ENCODE peak calls at places on chromosomes 16 and 17, in four cellular contexts. One of them, this sample, is unnamed.

GRCh38 chr17:72587773-72588511 is 467.1 kb downstream of the SOX9 start:
- DNase-seq in K562: no peak
- DNase-seq in GM12891: no peak
- DNase-seq in GM12878: no peak
- DNase-seq in this sample: peak

GRCh38 chr17:79065105-79065670 is 9.4 kb upstream of the ENGASE start:
- DNase-seq in K562: peak
- DNase-seq in GM12891: no peak
- DNase-seq in GM12878: no peak
- DNase-seq in this sample: peak

GRCh38 chr16:4115209-4115940 is 867 bp downstream of the ADCY9 start:
- DNase-seq in K562: peak
- DNase-seq in GM12891: peak
- DNase-seq in GM12878: no peak
- DNase-seq in this sample: peak

GRCh38 chr17:8223356-8224063 is 13.1 kb upstream of the AURKB start:
- DNase-seq in K562: peak
- DNase-seq in GM12891: no peak
- DNase-seq in GM12878: no peak
- DNase-seq in this sample: peak

GRCh38 chr16:53632526-53632925 is 71.1 kb downstream of the RPGRIP1L start:
- DNase-seq in K562: no peak
- DNase-seq in GM12891: no peak
- DNase-seq in GM12878: no peak
- DNase-seq in this sample: no peak

GRCh38 chr17:29043539-29044165 is 711 bp downstream of the PIPOX start:
- DNase-seq in K562: no peak
- DNase-seq in GM12891: no peak
- DNase-seq in GM12878: no peak
- DNase-seq in this sample: no peak

GRCh38 chr17:10286324-10286723 is 86.5 kb downstream of the MYH13 start:
- DNase-seq in K562: no peak
- DNase-seq in GM12891: no peak
- DNase-seq in GM12878: no peak
- DNase-seq in this sample: no peak

GRCh38 chr16:19086322-19087199 is 19.1 kb downstream of the COQ7 start:
- DNase-seq in K562: peak
- DNase-seq in GM12891: peak
- DNase-seq in GM12878: peak
- DNase-seq in this sample: peak

GRCh38 chr17:68200689-68201424 is 47.0 kb upstream of the AMZ2 start:
- DNase-seq in K562: peak
- DNase-seq in GM12891: peak
- DNase-seq in GM12878: no peak
- DNase-seq in this sample: peak

GRCh38 chr17:32627233-32628008 is 140.6 kb downstream of the CDK5R1 start:
- DNase-seq in K562: no peak
- DNase-seq in GM12891: no peak
- DNase-seq in GM12878: no peak
- DNase-seq in this sample: no peak

GRCh38 chr17:67212716-67213417 is 32.1 kb downstream of the HELZ start:
- DNase-seq in K562: no peak
- DNase-seq in GM12891: no peak
- DNase-seq in GM12878: no peak
- DNase-seq in this sample: peak

GRCh38 chr17:5419356-5419958 is at the start of gene NUP88:
- DNase-seq in K562: peak
- DNase-seq in GM12891: peak
- DNase-seq in GM12878: peak
- DNase-seq in this sample: peak

GRCh38 chr17:5418858-5419355 is 555 bp downstream of the NUP88 start:
- DNase-seq in K562: no peak
- DNase-seq in GM12891: peak
- DNase-seq in GM12878: peak
- DNase-seq in this sample: peak

GRCh38 chr17:5422505-5422904 is 2.5 kb downstream of the RPAIN start:
- DNase-seq in K562: no peak
- DNase-seq in GM12891: no peak
- DNase-seq in GM12878: no peak
- DNase-seq in this sample: no peak

GRCh38 chr17:5416886-5417285 is 2.6 kb downstream of the NUP88 start:
- DNase-seq in K562: no peak
- DNase-seq in GM12891: no peak
- DNase-seq in GM12878: no peak
- DNase-seq in this sample: no peak

DNA sequence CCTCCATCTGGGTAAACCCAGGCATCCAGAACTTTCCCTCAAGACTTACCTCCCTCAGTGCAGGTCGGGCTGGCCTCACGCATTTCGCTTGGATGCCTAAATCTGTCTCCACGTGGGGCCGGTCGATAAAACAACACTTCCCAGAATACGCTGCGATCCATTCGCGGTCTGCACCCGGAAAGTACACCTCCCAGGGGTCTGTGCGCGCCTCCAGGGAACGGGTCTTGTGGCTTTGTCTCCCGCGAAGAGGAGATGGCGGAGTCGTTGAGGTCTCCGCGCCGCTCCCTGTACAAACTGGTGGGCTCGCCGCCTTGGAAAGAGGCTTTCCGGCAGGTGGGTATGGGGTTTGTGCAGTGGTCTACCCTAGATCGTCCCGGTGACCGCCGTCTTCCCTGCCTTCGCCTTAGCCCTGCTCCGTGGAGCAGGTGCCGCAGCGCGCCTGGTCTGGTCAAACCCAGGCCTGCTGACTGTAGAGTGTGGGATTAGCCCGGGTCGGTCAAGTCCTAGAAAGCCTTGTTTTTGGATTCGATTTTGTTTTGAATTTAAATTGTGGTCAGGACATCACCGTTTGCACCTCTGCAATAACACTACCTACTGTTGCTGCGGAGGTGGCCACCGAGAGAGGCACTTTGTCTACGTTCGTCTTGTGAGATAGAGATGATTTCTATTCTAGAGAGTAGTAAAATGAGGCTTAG is at the start of gene RPAIN:
- DNase-seq in K562: peak
- DNase-seq in GM12891: peak
- DNase-seq in GM12878: no peak
- DNase-seq in this sample: peak
- TF ChIP-seq SPI1 in K562: no peak
- TF ChIP-seq SPI1 in GM12891: no peak
- TF ChIP-seq SPI1 in GM12878: no peak
- TF ChIP-seq SPI1 in this sample: no peak

GRCh38 chr16:2751577-2752034 is 832 bp upstream of the SRRM2 start:
- DNase-seq in K562: no peak
- DNase-seq in GM12891: peak
- DNase-seq in GM12878: no peak
- DNase-seq in this sample: no peak

GRCh38 chr16:2755158-2755557 is 2.7 kb downstream of the SRRM2 start:
- DNase-seq in K562: no peak
- DNase-seq in GM12891: no peak
- DNase-seq in GM12878: no peak
- DNase-seq in this sample: peak

GRCh38 chr16:2752850-2753522 is 548 bp downstream of the SRRM2 start:
- DNase-seq in K562: peak
- DNase-seq in GM12891: peak
- DNase-seq in GM12878: no peak
- DNase-seq in this sample: no peak

GRCh38 chr16:2752035-2752849 is at the start of gene SRRM2:
- DNase-seq in K562: peak
- DNase-seq in GM12891: peak
- DNase-seq in GM12878: peak
- DNase-seq in this sample: peak

DNA sequence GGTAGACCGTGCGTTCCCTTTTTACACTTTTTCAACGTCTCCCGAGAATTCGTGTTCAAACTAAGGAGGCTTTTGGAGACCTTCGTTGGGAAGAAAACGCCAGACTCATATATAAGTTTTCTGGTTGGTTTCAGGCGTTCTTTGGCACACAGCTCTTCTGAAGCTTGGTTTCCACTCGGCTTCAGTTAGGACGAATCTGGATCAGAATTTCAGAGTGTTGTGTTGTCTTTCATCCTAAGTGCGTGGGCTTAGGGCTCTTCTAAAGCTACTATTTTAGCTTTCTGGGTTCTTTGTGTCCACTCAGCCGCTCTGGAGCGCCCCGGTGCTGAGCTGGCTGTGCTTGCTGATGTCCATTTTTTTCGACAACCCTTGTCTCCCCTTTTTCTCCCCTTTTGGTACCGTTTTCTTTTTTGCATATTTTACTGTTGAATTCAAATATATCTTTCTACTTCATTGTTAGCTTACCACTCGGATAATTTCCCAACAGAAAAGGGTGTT is 1.1 kb downstream of the SRRM2 start:
- DNase-seq in K562: no peak
- DNase-seq in GM12891: no peak
- DNase-seq in GM12878: no peak
- DNase-seq in this sample: peak
- TF ChIP-seq SPI1 in K562: no peak
- TF ChIP-seq SPI1 in GM12891: no peak
- TF ChIP-seq SPI1 in GM12878: no peak
- TF ChIP-seq SPI1 in this sample: no peak

DNA sequence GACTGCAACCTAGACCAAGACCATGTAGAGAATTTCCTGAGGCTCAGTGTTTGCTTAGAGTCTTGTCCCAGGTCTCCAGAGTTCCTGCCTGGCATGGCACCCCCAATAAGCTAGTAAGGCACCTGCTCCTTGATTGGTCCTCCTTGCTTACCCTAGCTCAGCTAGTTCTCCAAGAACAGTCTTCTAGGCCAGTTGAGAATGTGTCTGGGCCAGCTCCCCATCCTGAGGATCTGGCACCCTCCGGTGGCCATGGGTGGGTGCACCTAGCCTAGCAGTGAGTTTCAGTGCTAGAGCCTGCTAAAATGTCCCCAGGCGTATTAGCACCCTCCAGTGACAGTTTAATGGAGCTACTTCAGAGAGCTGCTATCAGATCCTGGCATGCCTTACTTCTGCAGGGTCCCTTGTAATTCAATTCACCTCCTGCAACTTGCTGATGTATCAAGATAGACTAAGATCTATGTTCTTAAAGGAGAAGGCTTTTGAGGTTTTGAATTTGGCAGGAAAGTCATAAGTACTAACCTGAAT is 44.4 kb upstream of the MED13 start:
- DNase-seq in K562: peak
- DNase-seq in GM12891: peak
- DNase-seq in GM12878: peak
- DNase-seq in this sample: peak
- TF ChIP-seq SPI1 in K562: no peak
- TF ChIP-seq SPI1 in GM12891: no peak
- TF ChIP-seq SPI1 in GM12878: no peak
- TF ChIP-seq SPI1 in this sample: no peak

GRCh38 chr17:47676510-47676909 is 17.5 kb upstream of the TBKBP1 start:
- DNase-seq in K562: no peak
- DNase-seq in GM12891: no peak
- DNase-seq in GM12878: no peak
- DNase-seq in this sample: no peak
- TF ChIP-seq SPI1 in K562: no peak
- TF ChIP-seq SPI1 in GM12891: no peak
- TF ChIP-seq SPI1 in GM12878: no peak
- TF ChIP-seq SPI1 in this sample: no peak

DNA sequence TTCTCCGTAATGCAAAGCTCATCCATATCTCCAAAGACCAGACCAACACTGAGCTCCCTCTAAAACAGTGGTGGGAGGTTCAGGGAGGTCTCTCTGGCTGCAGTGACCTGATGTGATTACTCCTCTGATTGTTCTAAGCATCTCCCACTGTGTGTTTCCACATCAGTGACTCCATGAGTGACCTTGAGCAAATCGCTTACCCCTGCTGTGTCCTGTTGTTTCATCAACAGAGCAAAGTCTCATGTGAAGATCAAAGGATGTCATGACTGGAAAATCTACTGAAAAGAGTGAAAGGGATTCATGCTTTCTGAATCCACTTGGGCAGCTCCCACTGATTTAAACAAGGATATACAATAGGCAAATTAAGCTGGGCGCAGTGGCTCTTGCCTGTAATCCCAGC is 352.9 kb downstream of the TMEM114 start:
- DNase-seq in K562: no peak
- DNase-seq in GM12891: no peak
- DNase-seq in GM12878: no peak
- DNase-seq in this sample: no peak
- TF ChIP-seq SPI1 in K562: no peak
- TF ChIP-seq SPI1 in GM12891: no peak
- TF ChIP-seq SPI1 in GM12878: no peak
- TF ChIP-seq SPI1 in this sample: no peak

GRCh38 chr16:86448306-86448705 is 62.0 kb upstream of the FOXF1 start:
- DNase-seq in K562: no peak
- DNase-seq in GM12891: no peak
- DNase-seq in GM12878: no peak
- DNase-seq in this sample: no peak

GRCh38 chr16:86444274-86445060 is 65.9 kb upstream of the FOXF1 start:
- DNase-seq in K562: no peak
- DNase-seq in GM12891: no peak
- DNase-seq in GM12878: no peak
- DNase-seq in this sample: no peak

GRCh38 chr16:86443508-86444130 is 66.7 kb upstream of the FOXF1 start:
- DNase-seq in K562: no peak
- DNase-seq in GM12891: no peak
- DNase-seq in GM12878: no peak
- DNase-seq in this sample: no peak

GRCh38 chr16:86447228-86447627 is 63.1 kb upstream of the FOXF1 start:
- DNase-seq in K562: no peak
- DNase-seq in GM12891: no peak
- DNase-seq in GM12878: no peak
- DNase-seq in this sample: no peak

GRCh38 chr16:86446279-86446678 is 64.0 kb upstream of the FOXF1 start:
- DNase-seq in K562: no peak
- DNase-seq in GM12891: no peak
- DNase-seq in GM12878: no peak
- DNase-seq in this sample: no peak
- TF ChIP-seq SPI1 in K562: no peak
- TF ChIP-seq SPI1 in GM12891: no peak
- TF ChIP-seq SPI1 in GM12878: no peak
- TF ChIP-seq SPI1 in this sample: no peak

DNA sequence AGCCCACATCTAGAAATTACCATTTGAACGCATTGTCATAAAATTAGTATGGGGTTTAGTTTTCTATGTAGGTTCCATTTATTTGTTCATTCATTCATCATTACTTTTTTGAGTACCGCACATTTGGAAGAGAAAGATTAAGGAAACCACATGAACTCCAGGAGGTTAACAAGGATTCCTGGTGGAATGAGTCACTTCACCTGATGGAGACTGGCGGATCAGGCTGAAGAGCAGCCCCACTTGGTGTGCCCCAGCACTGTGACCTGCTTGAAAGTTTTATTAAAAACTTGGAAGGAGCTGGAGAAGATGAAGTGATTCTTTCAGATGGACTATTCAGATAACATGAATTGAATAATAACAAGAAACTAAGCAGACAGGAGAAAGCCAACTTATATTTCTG is 293.6 kb upstream of the CDH11 start:
- DNase-seq in K562: no peak
- DNase-seq in GM12891: no peak
- DNase-seq in GM12878: no peak
- DNase-seq in this sample: no peak
- TF ChIP-seq SPI1 in K562: no peak
- TF ChIP-seq SPI1 in GM12891: no peak
- TF ChIP-seq SPI1 in GM12878: no peak
- TF ChIP-seq SPI1 in this sample: no peak

GRCh38 chr16:6684076-6684673 is 648.5 kb upstream of the RBFOX1 start:
- DNase-seq in K562: peak
- DNase-seq in GM12891: peak
- DNase-seq in GM12878: no peak
- DNase-seq in this sample: no peak
- TF ChIP-seq SPI1 in K562: no peak
- TF ChIP-seq SPI1 in GM12891: no peak
- TF ChIP-seq SPI1 in GM12878: no peak
- TF ChIP-seq SPI1 in this sample: no peak

GRCh38 chr16:69486724-69487123 is 62.3 kb downstream of the CYB5B start:
- DNase-seq in K562: no peak
- DNase-seq in GM12891: no peak
- DNase-seq in GM12878: no peak
- DNase-seq in this sample: no peak
- TF ChIP-seq SPI1 in K562: no peak
- TF ChIP-seq SPI1 in GM12891: no peak
- TF ChIP-seq SPI1 in GM12878: no peak
- TF ChIP-seq SPI1 in this sample: no peak